ENCODE peak calls at places on chromosomes 7 and 10, in seven cellular contexts. Q is SK-N-DZ, C is T-cell, K is non-pigmented ciliary epithelial cell, R is DMS153, V is hippocampal formation, F is aorta. E is an unnamed sample.
A peak's percentile ranks its signal among the peaks of the same experiment; 100 is the strongest.

GRCh38 chr7:122758501-122758900 is 55.8 kb upstream of the RNF148 start:
- DNase-seq in R (no peak), V (no peak), C (no peak), Q (no peak), K (no peak), F (no peak), E (no peak)

GRCh38 chr7:133481676-133482075 is 228.8 kb downstream of the EXOC4 start:
- DNase-seq in K (peak; percentile 41), F (no peak), C (no peak), Q (no peak), R (no peak), V (no peak), E (no peak)

GRCh38 chr7:18384491-18385143 is 110.9 kb upstream of the HDAC9 start:
- DNase-seq in F (no peak), R (no peak), K (no peak), Q (peak; percentile 29), V (no peak), C (no peak), E (no peak)

GRCh38 chr10:67670401-67670800 is 25.6 kb downstream of the CTNNA3 start:
- DNase-seq in C (no peak), V (no peak), K (no peak), F (no peak), Q (no peak), R (no peak), E (no peak)

GRCh38 chr10:119349341-119349740 is 142.0 kb downstream of the GRK5 start:
- DNase-seq in F (no peak), K (no peak), V (no peak), Q (no peak), C (no peak), R (no peak), E (no peak)

GRCh38 chr10:79293841-79294705 is 53.2 kb upstream of the PPIF start:
- DNase-seq in F (peak; percentile 84), Q (no peak), K (peak; percentile 28), R (no peak), C (no peak), V (peak; percentile 32), E (peak; percentile 10)

GRCh38 chr7:70569335-70569819 is 562.6 kb upstream of the GALNT17 start:
- DNase-seq in C (no peak), V (no peak), R (no peak), F (no peak), K (peak; percentile 37), Q (peak; percentile 73), E (no peak)

GRCh38 chr10:4663162-4663992 is 162.6 kb upstream of the AKR1E2 start:
- DNase-seq in C (no peak), K (peak; percentile 99), Q (peak; percentile 24), R (peak; percentile 89), F (peak; percentile 67), V (no peak), E (no peak)

GRCh38 chr7:113921363-113921762 is 2.6 kb upstream of the PPP1R3A start:
- DNase-seq in F (no peak), V (no peak), K (no peak), R (no peak), C (no peak), Q (no peak), E (no peak)

GRCh38 chr7:78712111-78712510 is 741.4 kb downstream of the MAGI2 start:
- DNase-seq in R (no peak), C (no peak), F (no peak), V (no peak), K (no peak), Q (no peak), E (no peak)

GRCh38 chr7:51602321-51602720 is 285.7 kb upstream of the COBL start:
- DNase-seq in R (no peak), K (no peak), C (no peak), V (no peak), F (no peak), Q (no peak), E (no peak)

GRCh38 chr10:50439806-50440205 is 183.9 kb downstream of the SGMS1 start:
- DNase-seq in F (no peak), Q (no peak), C (no peak), V (no peak), K (no peak), R (no peak), E (no peak)

GRCh38 chr7:44761207-44762161 is 12.8 kb downstream of the ZMIZ2 start:
- DNase-seq in F (no peak), K (no peak), Q (peak; percentile 45), C (no peak), R (no peak), V (peak; percentile 8), E (no peak)

GRCh38 chr7:106679153-106679931 is 18.4 kb upstream of the CCDC71L start:
- DNase-seq in K (peak; percentile 60), F (no peak), Q (peak; percentile 75), C (peak; percentile 12), V (no peak), R (no peak), E (no peak)